ENCODE peak calls at places on chromosome 12, in seven cellular contexts. E is lower leg skin, O is NB4, P is adrenal gland, B is mammary epithelial cell, F is PC-9, U is upper lobe of right lung. A is an unnamed sample.

GRCh38 chr12:85633491-85633890 is 202.7 kb downstream of the RASSF9 start:
- DNase-seq in B (no peak), U (no peak), P (no peak), F (no peak), O (no peak), E (no peak), A (no peak)

GRCh38 chr12:19572920-19573558 is 133.7 kb downstream of the AEBP2 start:
- DNase-seq in U (no peak), B (peak), E (no peak), O (peak), F (peak), P (no peak), A (peak)

GRCh38 chr12:6335451-6336078 is 6.3 kb downstream of the TNFRSF1A start:
- DNase-seq in E (peak), O (peak), P (peak), F (peak), U (peak), B (peak), A (no peak)

GRCh38 chr12:10385181-10385613 is 4.6 kb downstream of the KLRK1 start:
- DNase-seq in F (no peak), E (no peak), P (no peak), B (peak), O (no peak), U (no peak), A (no peak)

GRCh38 chr12:65602579-65603295 is 221.5 kb upstream of the HMGA2 start:
- DNase-seq in B (peak), F (peak), O (peak), U (peak), E (peak), P (peak), A (no peak)

GRCh38 chr12:45124485-45125155 is 73.7 kb upstream of the DBX2 start:
- DNase-seq in B (no peak), O (no peak), P (no peak), E (no peak), U (no peak), F (no peak), A (no peak)

GRCh38 chr12:958449-959123 is 9.1 kb upstream of the RAD52 start:
- DNase-seq in B (no peak), U (no peak), P (no peak), O (no peak), F (no peak), E (no peak), A (no peak)

GRCh38 chr12:109566424-109566823 is 6.9 kb downstream of the MMAB start:
- DNase-seq in O (no peak), E (no peak), F (no peak), B (no peak), U (no peak), P (no peak), A (no peak)

GRCh38 chr12:120978296-120979219 is at the start of gene HNF1A:
- DNase-seq in E (no peak), O (no peak), F (no peak), P (no peak), U (no peak), B (no peak), A (no peak)

GRCh38 chr12:69329669-69330428 is 18.3 kb upstream of the LYZ start:
- DNase-seq in F (no peak), P (no peak), E (no peak), B (no peak), U (no peak), O (peak), A (no peak)

DNA sequence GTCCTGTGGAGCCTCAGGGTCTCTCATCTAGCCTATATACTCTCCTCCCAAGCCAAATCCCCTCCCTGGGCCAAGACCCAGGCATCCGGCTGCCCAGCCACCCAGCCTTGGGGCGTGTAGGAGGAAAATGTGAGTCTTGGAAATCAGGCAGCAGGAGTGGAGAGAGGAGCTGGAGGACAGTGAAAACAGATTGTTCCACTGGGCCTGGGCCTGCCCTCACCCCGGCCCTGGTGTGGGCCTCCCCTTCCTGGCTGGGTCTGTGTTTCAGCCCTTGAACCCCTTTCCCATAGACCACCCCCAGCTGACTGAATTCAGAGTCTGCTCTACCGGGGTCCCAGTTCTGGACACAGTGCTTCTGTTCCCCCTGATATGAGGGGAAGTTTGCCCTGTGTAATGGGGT is 6.7 kb downstream of the ITGA5 start:
- DNase-seq in P (peak), F (no peak), O (no peak), B (no peak), U (no peak), E (no peak), A (no peak)
- H3K4me3 ChIP-seq in P (no peak), F (no peak), O (peak), B (no peak), U (peak), E (no peak), A (no peak)

DNA sequence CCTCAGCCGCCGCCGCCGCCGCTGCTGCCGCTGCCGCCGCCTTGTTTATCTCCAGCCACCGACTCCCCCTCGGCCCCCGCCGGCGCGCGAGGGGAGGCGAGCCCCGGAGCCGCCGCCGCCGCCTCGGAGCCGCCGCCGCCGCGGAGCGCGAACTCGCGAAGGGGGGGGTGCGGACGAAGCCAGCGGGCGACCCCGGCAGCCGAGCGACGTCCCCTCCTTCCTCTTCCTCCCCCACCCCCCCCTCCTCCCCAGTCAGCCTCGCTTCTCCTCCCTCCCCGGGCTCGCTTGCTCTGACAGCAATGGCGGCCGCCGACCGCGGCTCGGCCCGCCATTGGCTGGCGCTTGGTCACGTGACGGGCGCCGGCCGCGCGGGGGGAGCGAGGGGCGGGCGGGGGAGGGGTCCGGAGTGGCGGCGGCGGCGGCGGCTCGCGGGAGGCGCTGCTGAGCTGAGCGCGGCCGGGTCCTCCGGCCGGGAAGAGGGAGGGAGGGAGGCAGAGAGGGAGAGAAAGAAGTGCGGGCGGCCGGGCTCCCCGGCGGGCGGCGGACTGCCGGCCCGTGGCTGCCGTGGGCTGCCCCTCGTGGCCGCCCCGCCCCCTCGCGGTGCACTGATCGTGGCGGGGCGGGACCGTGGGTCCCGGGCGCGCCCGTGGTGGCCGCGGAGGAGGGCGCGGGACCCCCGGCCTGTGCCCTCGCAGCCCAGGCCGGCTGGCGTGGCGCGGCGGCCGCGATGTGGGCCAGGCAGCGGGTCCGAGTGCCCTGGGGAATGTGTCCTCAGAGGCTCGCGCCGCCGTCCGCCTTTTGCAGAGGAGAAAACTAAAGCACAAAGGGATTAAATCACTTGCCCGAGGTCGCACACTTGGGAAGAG is at the start of gene MED13L:
- DNase-seq in U (peak), B (peak), E (peak), F (peak), P (peak), O (peak), A (no peak)
- TF ChIP-seq CTCF in U (no peak), B (no peak), E (no peak), F (no peak), P (no peak), O (no peak), A (peak)

GRCh38 chr12:130819248-130819576 is 19.8 kb downstream of the STX2 start:
- DNase-seq in B (no peak), U (no peak), P (no peak), F (no peak), O (no peak), E (no peak), A (no peak)
- H3K4me3 ChIP-seq in B (no peak), U (peak), P (no peak), F (no peak), O (no peak), E (no peak), A (no peak)

GRCh38 chr12:49626169-49626835 is 2.9 kb downstream of the PRPF40B start:
- DNase-seq in E (no peak), F (no peak), B (peak), P (no peak), U (no peak), O (no peak), A (no peak)
- TF ChIP-seq CTCF in E (no peak), F (no peak), B (no peak), P (no peak), U (no peak), O (no peak), A (peak)

GRCh38 chr12:12990700-12991468 is 9.2 kb downstream of the HEBP1 start:
- DNase-seq in F (peak), O (no peak), E (no peak), U (no peak), B (no peak), P (no peak), A (no peak)

GRCh38 chr12:12995088-12995487 is 5.0 kb downstream of the HEBP1 start:
- DNase-seq in E (no peak), U (no peak), P (no peak), B (no peak), F (no peak), O (no peak), A (no peak)

GRCh38 chr12:12993367-12993766 is 6.7 kb downstream of the HEBP1 start:
- DNase-seq in B (no peak), U (no peak), O (no peak), E (no peak), P (no peak), F (no peak), A (no peak)

GRCh38 chr12:12996235-12996634 is 3.8 kb downstream of the HEBP1 start:
- DNase-seq in O (no peak), B (no peak), E (no peak), U (no peak), P (no peak), F (no peak), A (no peak)

GRCh38 chr12:12992418-12993175 is 7.5 kb downstream of the HEBP1 start:
- DNase-seq in E (no peak), F (peak), P (peak), U (peak), B (peak), O (peak), A (no peak)
- H3K4me3 ChIP-seq in E (no peak), F (no peak), P (peak), U (peak), B (no peak), O (peak), A (no peak)

GRCh38 chr12:104825408-104825807 is 132.7 kb downstream of the SLC41A2 start:
- DNase-seq in U (no peak), B (peak), E (no peak), F (no peak), P (no peak), O (peak), A (no peak)
- TF ChIP-seq CTCF in U (no peak), B (peak), E (no peak), F (peak), P (no peak), O (peak), A (no peak)